ENCODE peak calls at places on chromosomes 11 and 22, in four cellular contexts. C is fibroblast of pulmonary artery, L is fibroblast of mammary gland, Y is neural progenitor cell. J is an unnamed sample.

GRCh38 chr11:10418259-10418949 is 36.7 kb upstream of the AMPD3 start:
- DNase-seq in C (peak; percentile 56), Y (no peak), L (peak; percentile 59), J (no peak)

GRCh38 chr22:26398741-26399153 is 30.3 kb upstream of the ASPHD2 start:
- DNase-seq in C (peak; percentile 86), L (peak; percentile 78), Y (peak; percentile 77), J (peak; percentile 69)

GRCh38 chr11:94519478-94520084 is 7.3 kb downstream of the C11orf97 start:
- DNase-seq in Y (peak; percentile 40), C (peak; percentile 59), L (peak; percentile 49), J (no peak)

GRCh38 chr22:30933457-30933856 is 35.1 kb downstream of the MORC2 start:
- DNase-seq in C (no peak), L (no peak), Y (no peak), J (no peak)

GRCh38 chr11:96254087-96254486 is 88.9 kb downstream of the MAML2 start:
- DNase-seq in L (peak; percentile 45), Y (no peak), C (peak; percentile 93), J (no peak)

GRCh38 chr11:59754494-59754858 is 700 bp upstream of the STX3 start:
- DNase-seq in L (peak; percentile 7), C (no peak), Y (peak; percentile 56), J (no peak)

GRCh38 chr11:71977743-71978418 is 20.8 kb upstream of the IL18BP start:
- DNase-seq in Y (peak; percentile 47), C (peak; percentile 71), L (peak; percentile 63), J (peak; percentile 31)

GRCh38 chr22:32233091-32233490 is 22.1 kb downstream of the SLC5A4 start:
- DNase-seq in L (no peak), C (no peak), Y (no peak), J (no peak)

GRCh38 chr11:91749231-91749630 is 475.4 kb upstream of the FAT3 start:
- DNase-seq in C (no peak), L (no peak), Y (no peak), J (no peak)

GRCh38 chr11:127223026-127223425 is 222.5 kb upstream of the KIRREL3 start:
- DNase-seq in Y (no peak), C (no peak), L (no peak), J (no peak)

GRCh38 chr11:58788355-58789023 is 56.0 kb downstream of the GLYATL2 start:
- DNase-seq in C (peak; percentile 64), Y (peak; percentile 57), L (peak; percentile 77), J (peak; percentile 26)

GRCh38 chr11:122207505-122207904 is 91.5 kb upstream of the BLID start:
- DNase-seq in Y (no peak), C (peak; percentile 73), L (peak; percentile 64), J (peak; percentile 41)

GRCh38 chr11:35288817-35289541 is 130.4 kb downstream of the SLC1A2 start:
- DNase-seq in Y (no peak), C (peak; percentile 75), L (peak; percentile 83), J (no peak)

GRCh38 chr11:16981651-16982194 is 32.5 kb downstream of the PLEKHA7 start:
- DNase-seq in C (peak; percentile 55), L (no peak), Y (peak; percentile 77), J (no peak)

GRCh38 chr11:69533296-69534165 is 52.1 kb downstream of the LINC01488 start:
- DNase-seq in C (no peak), Y (no peak), L (no peak), J (no peak)

GRCh38 chr22:40966683-40967082 is 15.5 kb downstream of the RBX1 start:
- DNase-seq in L (no peak), Y (no peak), C (no peak), J (no peak)

GRCh38 chr11:39541945-39542351 is 1917.5 kb downstream of the LRRC4C start:
- DNase-seq in Y (peak; percentile 7), L (no peak), C (no peak), J (peak; percentile 30)

GRCh38 chr11:72309074-72309598 is 65.2 kb upstream of the PHOX2A start:
- DNase-seq in Y (no peak), L (no peak), C (no peak), J (no peak)

GRCh38 chr11:77126861-77127673 is 979 bp upstream of the MYO7A start:
- DNase-seq in Y (peak; percentile 76), C (peak; percentile 52), L (peak; percentile 30), J (no peak)

GRCh38 chr11:31045335-31045734 is 324.2 kb downstream of the DCDC1 start:
- DNase-seq in C (peak; percentile 43), Y (peak; percentile 37), L (peak; percentile 7), J (no peak)

GRCh38 chr22:28299760-28300159 is 379.9 kb downstream of the TTC28 start:
- DNase-seq in C (peak; percentile 91), L (peak; percentile 25), Y (no peak), J (peak; percentile 10)

GRCh38 chr11:98434296-98434695 is 586.5 kb upstream of the CNTN5 start:
- DNase-seq in L (no peak), Y (no peak), C (no peak), J (no peak)

GRCh38 chr22:46010951-46011626 is 34.1 kb upstream of the WNT7B start:
- DNase-seq in Y (no peak), L (no peak), C (no peak), J (no peak)

GRCh38 chr11:90656171-90656570 is 433.3 kb upstream of the CHORDC1 start:
- DNase-seq in Y (no peak), C (no peak), L (no peak), J (no peak)

GRCh38 chr11:102287963-102288744 is 29.1 kb upstream of the BIRC3 start:
- DNase-seq in Y (peak; percentile 86), L (peak; percentile 83), C (peak; percentile 87), J (peak; percentile 17)
- H3K4me3 ChIP-seq in Y (no peak overlapping the region), L (peak overlapping the region; percentile 30), C (peak overlapping the region; percentile 37), J (no peak overlapping the region)

GRCh38 chr11:56977324-56977723 is 11.4 kb upstream of the OR5AK2 start:
- DNase-seq in Y (no peak), L (no peak), C (no peak), J (no peak)
- H3K4me3 ChIP-seq in Y (no peak overlapping the region), L (no peak overlapping the region), C (no peak overlapping the region), J (no peak overlapping the region)

GRCh38 chr22:44847892-44848291 is 95.5 kb downstream of the ARHGAP8 start:
- DNase-seq in L (no peak), C (no peak), Y (no peak), J (no peak)

GRCh38 chr22:44847380-44847779 is 95.0 kb downstream of the ARHGAP8 start:
- DNase-seq in C (no peak), L (no peak), Y (no peak), J (no peak)

GRCh38 chr22:44846726-44847275 is 94.4 kb downstream of the ARHGAP8 start:
- DNase-seq in L (no peak), C (no peak), Y (no peak), J (no peak)

GRCh38 chr22:44845191-44845590 is 92.8 kb downstream of the ARHGAP8 start:
- DNase-seq in C (no peak), Y (no peak), L (no peak), J (no peak)

DNA sequence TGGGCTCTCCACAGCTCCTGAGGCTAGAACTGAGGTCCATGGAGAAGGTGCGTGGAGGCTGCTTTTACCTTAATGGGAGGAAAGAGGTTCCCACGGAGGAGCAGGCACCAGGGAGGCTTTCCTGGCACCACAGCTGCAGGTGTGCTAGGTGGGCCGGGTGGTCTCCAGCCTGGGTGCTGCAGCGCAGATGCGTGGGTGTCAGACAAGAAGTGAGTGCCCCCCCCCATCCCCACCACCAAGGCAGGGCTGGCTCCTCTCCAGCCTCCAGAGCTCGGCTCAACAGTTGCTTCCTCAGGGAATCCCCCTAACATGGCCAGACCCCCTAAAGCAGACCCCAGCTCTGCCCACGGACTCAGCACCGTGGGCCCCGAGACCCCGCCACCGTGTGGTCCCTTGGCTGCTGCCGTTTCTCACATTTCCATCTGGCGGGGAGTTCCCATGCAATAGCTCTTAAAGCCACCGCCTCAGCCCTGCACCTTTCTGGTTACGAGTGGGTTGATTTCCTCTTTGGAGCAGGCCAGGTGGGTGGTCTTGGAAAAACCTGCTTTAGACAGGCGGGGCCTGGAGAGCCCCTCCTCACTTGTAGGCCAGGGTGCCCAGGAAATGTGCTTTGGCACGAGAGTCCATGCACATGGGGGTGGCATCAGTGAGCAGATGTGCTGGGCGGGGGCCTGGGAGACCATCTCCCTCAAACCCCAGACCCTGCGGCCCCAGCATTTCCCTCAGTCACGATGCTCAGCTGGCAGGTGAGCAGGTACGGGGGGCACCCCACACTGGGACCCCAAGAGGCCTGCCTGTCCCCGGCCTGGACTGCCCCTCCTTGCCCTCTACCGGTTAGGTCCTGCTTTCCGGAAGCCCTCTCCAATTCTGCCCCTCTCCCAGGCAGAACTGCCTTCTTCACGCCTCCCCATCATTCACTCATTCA is 93.7 kb downstream of the ARHGAP8 start:
- DNase-seq in C (no peak), L (no peak), Y (no peak), J (no peak)
- H3K4me3 ChIP-seq in C (no peak overlapping the region), L (no peak overlapping the region), Y (no peak overlapping the region), J (no peak overlapping the region)

DNA sequence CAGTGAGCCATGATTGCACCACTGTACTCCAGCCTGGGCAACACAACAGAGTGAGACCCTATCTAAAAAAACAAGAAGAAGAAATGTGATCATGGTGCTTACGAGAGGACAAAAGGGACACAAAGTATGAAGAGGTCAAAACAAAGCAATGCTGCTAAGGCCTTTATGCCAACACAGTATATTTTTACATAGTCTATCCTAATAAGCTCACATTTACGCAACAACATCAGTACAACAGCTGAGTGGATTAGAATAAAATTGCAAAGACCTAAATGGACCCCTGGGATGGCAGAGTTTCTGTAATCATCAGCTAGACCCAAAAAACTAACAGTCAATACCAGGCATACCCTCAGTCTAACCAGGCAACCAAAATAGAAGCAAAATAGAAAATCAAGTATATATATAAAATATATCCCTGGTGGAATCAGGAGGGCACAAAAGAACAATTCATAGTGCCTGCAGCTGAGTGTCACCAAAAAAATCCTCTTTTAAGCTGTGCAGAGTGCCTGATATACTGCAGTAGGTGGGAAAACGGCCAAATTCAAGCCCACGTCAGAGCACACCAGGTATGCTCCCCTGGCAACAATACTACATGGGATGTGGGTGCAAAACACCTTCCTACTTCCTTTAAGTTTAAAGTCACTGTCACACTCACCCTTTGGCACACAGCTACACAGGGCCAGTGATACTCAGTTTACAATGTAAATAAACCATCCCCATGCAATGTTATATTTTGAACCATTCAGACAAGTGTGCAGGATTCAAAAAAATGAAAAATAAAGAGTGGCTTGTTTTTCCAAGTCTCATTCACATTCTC is 57.8 kb downstream of the RBFOX2 start:
- DNase-seq in L (no peak), Y (no peak), C (no peak), J (no peak)
- H3K4me3 ChIP-seq in L (peak overlapping the region; percentile 14), Y (no peak overlapping the region), C (no peak overlapping the region), J (no peak overlapping the region)

GRCh38 chr11:68002943-68003845 is 703 bp downstream of the UNC93B1 start:
- DNase-seq in C (no peak), L (no peak), Y (peak; percentile 62), J (no peak)

GRCh38 chr11:67999704-68000103 is 4.2 kb downstream of the UNC93B1 start:
- DNase-seq in C (no peak), Y (no peak), L (no peak), J (no peak)

GRCh38 chr11:68003846-68004550 is at the start of gene UNC93B1:
- DNase-seq in Y (peak; percentile 81), L (peak; percentile 71), C (peak; percentile 75), J (peak; percentile 90)

GRCh38 chr11:68004551-68005335 is 846 bp upstream of the UNC93B1 start:
- DNase-seq in Y (no peak), L (no peak), C (no peak), J (no peak)

DNA sequence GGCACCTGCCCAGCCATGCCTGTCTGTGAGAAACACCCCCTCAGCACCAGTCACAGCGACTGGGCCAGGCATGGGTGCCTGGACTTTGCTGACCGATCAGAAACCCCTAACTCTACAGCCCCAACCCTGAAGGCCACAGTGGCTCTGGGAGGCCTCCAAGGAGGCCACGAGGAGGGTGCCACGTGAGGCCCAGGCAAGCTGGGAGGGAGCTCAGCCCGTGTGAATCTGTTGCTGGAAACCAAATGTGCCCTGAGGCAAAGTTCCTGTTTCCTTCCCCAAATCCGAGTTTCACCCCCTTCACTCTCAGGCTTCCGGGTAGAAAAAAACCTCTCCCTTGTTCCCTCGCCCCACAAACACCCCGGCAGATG is 1.3 kb downstream of the UNC93B1 start:
- DNase-seq in Y (no peak), C (no peak), L (no peak), J (no peak)
- H3K4me3 ChIP-seq in Y (no peak overlapping the region), C (no peak overlapping the region), L (no peak overlapping the region), J (no peak overlapping the region)

J was measured in MG63.